ENCODE peak calls at places on chromosomes 16 and 17, in seven cellular contexts. E, H, C, N, D, S and Y are unnamed samples.

GRCh38 chr17:66952031-66952524 is 12.4 kb upstream of the CACNG4 start:
- DNase-seq in E (no peak), H (peak), C (peak), N (no peak), D (no peak), S (peak), Y (no peak)

GRCh38 chr17:850828-851759 is 68.9 kb downstream of the MRM3 start:
- DNase-seq in E (no peak), H (no peak), C (peak), N (no peak), D (no peak), S (no peak), Y (peak)

GRCh38 chr17:17783121-17783824 is 53.5 kb downstream of the SREBF1 start:
- DNase-seq in E (no peak), H (no peak), C (no peak), N (peak), D (peak), S (peak), Y (no peak)

GRCh38 chr16:55120408-55120807 is 189.7 kb downstream of the IRX5 start:
- DNase-seq in E (no peak), H (peak), C (no peak), N (no peak), D (no peak), S (no peak), Y (no peak)

GRCh38 chr16:427295-427694 is 1.8 kb downstream of the RAB11FIP3 start:
- DNase-seq in E (no peak), H (no peak), C (no peak), N (no peak), D (no peak), S (no peak), Y (no peak)

GRCh38 chr16:77943770-77944169 is 78.6 kb upstream of the CLEC3A start:
- DNase-seq in E (no peak), H (no peak), C (no peak), N (no peak), D (no peak), S (no peak), Y (no peak)

GRCh38 chr16:89620406-89620841 is 7.0 kb downstream of the DPEP1 start:
- DNase-seq in E (no peak), H (peak), C (no peak), N (no peak), D (no peak), S (peak), Y (no peak)

GRCh38 chr16:17459903-17460521 is 10.7 kb downstream of the XYLT1 start:
- DNase-seq in E (no peak), H (no peak), C (no peak), N (no peak), D (no peak), S (no peak), Y (no peak)

GRCh38 chr16:57070424-57070823 is 22.0 kb upstream of the CPNE2 start:
- DNase-seq in E (no peak), H (no peak), C (no peak), N (no peak), D (no peak), S (no peak), Y (no peak)

GRCh38 chr17:5254903-5255521 is 20.4 kb upstream of the SCIMP start:
- DNase-seq in E (no peak), H (no peak), C (no peak), N (no peak), D (no peak), S (no peak), Y (no peak)

DNA sequence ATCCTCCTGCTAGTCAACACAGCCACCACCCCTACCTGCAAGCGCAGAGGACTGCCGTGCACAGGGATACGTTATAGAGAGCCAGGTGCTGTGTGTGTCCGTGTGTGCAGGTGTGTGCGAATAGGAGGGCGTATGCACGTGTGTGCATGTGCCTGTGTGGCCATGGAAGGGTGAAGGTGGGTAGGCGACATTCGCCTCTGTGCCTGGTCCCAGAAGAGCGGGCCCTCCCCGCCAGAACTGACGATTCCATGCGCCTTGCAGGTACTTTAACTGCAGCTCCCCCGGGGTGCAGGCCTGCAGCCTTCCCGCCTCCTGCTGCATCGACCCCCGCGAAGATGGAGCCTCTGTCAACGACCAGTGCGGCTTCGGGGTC is 8.7 kb downstream of the PDE6G start:
- DNase-seq in E (no peak), H (no peak), C (no peak), N (no peak), D (no peak), S (no peak), Y (no peak)
- H3K4me3 ChIP-seq in E (no peak), H (no peak), C (no peak), N (no peak), D (no peak), S (no peak), Y (no peak)

GRCh38 chr17:49437696-49438438 is 23.2 kb upstream of the PHB1 start:
- DNase-seq in E (peak), H (no peak), C (no peak), N (no peak), D (no peak), S (no peak), Y (no peak)
- H3K4me3 ChIP-seq in E (no peak), H (no peak), C (no peak), N (no peak), D (no peak), S (no peak), Y (no peak)

DNA sequence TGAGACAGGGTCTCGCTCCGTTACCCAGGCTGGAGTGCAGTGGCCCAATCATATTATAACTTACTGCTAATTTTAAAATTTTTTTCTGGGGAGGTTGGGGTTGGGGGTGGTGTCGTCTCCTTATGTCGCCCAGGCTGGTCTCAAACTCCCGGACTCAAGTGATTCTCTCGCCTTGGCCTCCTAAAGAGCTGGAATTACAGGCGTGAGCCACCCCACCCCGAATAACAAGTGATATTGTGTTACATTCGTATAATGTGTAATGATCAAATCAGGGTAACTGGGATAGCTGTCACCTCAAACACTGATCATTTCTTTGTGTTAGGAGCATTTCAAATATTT is 16.2 kb upstream of the KPNA2 start:
- DNase-seq in E (no peak), H (peak), C (no peak), N (no peak), D (no peak), S (no peak), Y (no peak)
- H3K4me3 ChIP-seq in E (no peak), H (peak), C (no peak), N (peak), D (peak), S (peak), Y (no peak)

DNA sequence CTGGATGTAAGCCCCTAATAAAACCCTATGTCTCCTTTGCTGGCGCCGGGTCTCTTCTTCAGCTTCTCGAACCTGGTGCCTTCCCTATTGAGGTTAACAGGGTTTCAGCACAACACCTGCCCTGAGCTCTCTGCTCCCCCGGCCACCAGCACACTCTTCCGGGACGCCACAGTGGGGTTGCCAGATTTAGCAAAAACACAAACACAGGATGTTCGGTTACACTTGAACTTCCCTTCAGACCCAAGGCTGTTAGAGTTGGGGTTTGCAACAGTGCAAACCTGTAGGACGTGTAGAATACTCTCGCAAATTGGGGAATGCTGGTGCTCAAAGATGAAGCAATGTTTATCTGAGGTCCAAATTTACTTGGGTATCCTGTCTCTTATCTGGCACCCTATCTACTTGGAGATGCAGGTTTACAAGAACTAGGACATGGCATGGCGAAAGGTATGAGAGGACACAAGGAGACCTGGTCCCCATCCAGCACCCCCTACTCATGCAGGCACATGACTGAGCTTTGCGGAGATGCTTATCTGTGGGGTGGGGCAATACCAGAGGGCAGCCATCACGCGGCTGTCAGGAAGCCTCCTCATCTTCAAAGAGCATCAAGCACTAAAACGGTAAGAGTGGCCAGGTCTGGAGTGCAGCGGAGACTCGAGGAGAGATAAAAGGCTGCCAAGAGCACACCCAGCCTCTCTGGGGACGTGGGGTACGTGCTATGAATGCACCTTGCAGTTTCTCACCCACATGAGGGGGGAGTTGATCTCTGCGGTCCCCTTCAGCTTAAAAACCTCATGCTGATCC is 52.8 kb downstream of the SDK2 start:
- DNase-seq in E (no peak), H (no peak), C (no peak), N (peak), D (no peak), S (no peak), Y (no peak)
- H3K4me3 ChIP-seq in E (no peak), H (no peak), C (no peak), N (peak), D (no peak), S (no peak), Y (no peak)

GRCh38 chr16:84284168-84284722 is 10.4 kb upstream of the WFDC1 start:
- DNase-seq in E (peak), H (no peak), C (no peak), N (no peak), D (no peak), S (peak), Y (peak)
- H3K4me3 ChIP-seq in E (no peak), H (no peak), C (no peak), N (no peak), D (no peak), S (no peak), Y (no peak)